ENCODE peak calls at places on chromosome X, in five cellular contexts. M is fibroblast of lung, G is colonic mucosa, K is lower lobe of right lung, J is SK-N-SH. D is an unnamed sample. For H3K4me1, the result is how much of the 10 kb centered on the place peaks cover.

GRCh38 chrX:9519546-9520210 is 54.8 kb downstream of the TBL1X start:
- DNase-seq in J (no peak), M (no peak), K (no peak), G (no peak), D (no peak)

GRCh38 chrX:100072286-100072685 is 337.8 kb downstream of the PCDH19 start:
- DNase-seq in K (no peak), G (no peak), J (no peak), M (no peak), D (no peak)

GRCh38 chrX:53435997-53436396 is 1.8 kb upstream of the HSD17B10 start:
- DNase-seq in M (peak), K (peak), G (peak), J (peak), D (peak)

GRCh38 chrX:129522184-129523059 is 868 bp downstream of the SMARCA1 start:
- DNase-seq in J (peak), K (peak), G (peak), M (peak), D (no peak)

GRCh38 chrX:40016702-40017101 is 81.1 kb downstream of the BCOR start:
- DNase-seq in J (no peak), G (no peak), M (no peak), K (no peak), D (no peak)

GRCh38 chrX:57977992-57978391 is 67.7 kb upstream of the ZXDA start:
- DNase-seq in K (no peak), M (no peak), J (no peak), G (no peak), D (no peak)

GRCh38 chrX:68732906-68733493 is 85.5 kb downstream of the STARD8 start:
- DNase-seq in J (peak), K (peak), M (peak), G (peak), D (peak)

GRCh38 chrX:134570509-134570846 is 87.8 kb downstream of the PLAC1 start:
- DNase-seq in K (no peak), J (no peak), M (no peak), G (no peak), D (no peak)

GRCh38 chrX:257681-258289 is 23.4 kb upstream of the PLCXD1 start:
- DNase-seq in J (no peak), G (peak), K (peak), M (no peak), D (no peak)

GRCh38 chrX:331145-331771 is 12.7 kb upstream of the GTPBP6 start:
- DNase-seq in M (peak), J (peak), K (peak), G (no peak), D (no peak)

GRCh38 chrX:28542791-28543190 is 44.5 kb upstream of the IL1RAPL1 start:
- DNase-seq in J (no peak), G (no peak), M (no peak), K (no peak), D (no peak)

GRCh38 chrX:117510453-117510852 is 606.2 kb downstream of the KLHL13 start:
- DNase-seq in K (no peak), G (no peak), M (no peak), J (peak), D (no peak)

GRCh38 chrX:150037041-150037440 is 98.8 kb upstream of the EOLA2 start:
- DNase-seq in J (no peak), G (no peak), M (no peak), K (no peak), D (no peak)

GRCh38 chrX:150547511-150548115 is 20.8 kb upstream of the MTM1 start:
- DNase-seq in M (peak), G (peak), K (peak), J (peak), D (no peak)

GRCh38 chrX:110251961-110252360 is 65.9 kb downstream of the AMMECR1 start:
- DNase-seq in K (no peak), M (no peak), G (no peak), J (no peak), D (no peak)

GRCh38 chrX:123830309-123830708 is 29.5 kb upstream of the XIAP start:
- DNase-seq in M (no peak), G (peak), K (peak), J (no peak), D (no peak)

GRCh38 chrX:100673397-100673953 is 29.5 kb downstream of the SRPX2 start:
- DNase-seq in K (no peak), G (no peak), M (peak), J (no peak), D (no peak)

GRCh38 chrX:110532527-110532926 is 173.9 kb downstream of the RTL9 start:
- DNase-seq in J (no peak), G (no peak), K (no peak), M (no peak), D (no peak)

DNA sequence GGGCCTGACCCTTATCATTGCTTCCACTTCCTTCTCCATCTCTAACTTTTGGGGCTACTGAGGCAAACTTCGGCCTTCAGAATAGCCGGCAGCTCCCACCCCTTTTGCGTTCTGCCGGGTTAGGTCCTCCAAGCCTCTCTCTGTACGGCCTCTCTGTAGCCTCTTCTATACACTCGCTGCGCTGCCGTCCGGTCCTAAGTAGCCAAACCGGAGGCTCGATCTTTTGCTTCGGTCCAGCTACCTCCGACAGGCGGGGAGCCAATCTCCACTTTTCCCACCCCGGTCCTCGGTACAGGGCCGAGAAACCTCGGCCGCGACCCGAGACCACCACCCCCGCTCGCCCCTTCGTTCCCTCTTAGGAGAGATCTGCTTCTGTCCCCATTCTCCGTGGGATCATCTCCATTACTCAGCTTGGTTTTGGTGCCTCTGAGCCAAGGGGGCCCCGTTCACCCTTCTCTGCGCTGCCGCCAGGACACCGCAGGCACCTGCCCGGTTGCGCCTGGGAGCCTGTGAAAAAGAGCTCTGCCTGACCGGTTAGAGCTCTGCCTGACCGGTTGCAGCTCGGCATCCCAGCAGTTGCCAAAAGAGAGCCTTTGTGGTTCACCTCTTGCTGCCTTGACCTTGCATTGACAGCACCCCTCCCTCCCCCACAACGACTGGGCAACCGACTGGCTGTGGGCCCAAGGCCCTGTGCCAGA is 1.0 kb upstream of the HTR2C start:
- DNase-seq in G (no peak), M (no peak), J (no peak), K (no peak), D (no peak)
- H3K4me1 ChIP-seq in G (under half), M (under half), J (under half), K (under half), D (under half)

GRCh38 chrX:48890296-48890925 is 7.2 kb downstream of the TIMM17B start:
- DNase-seq in G (no peak), M (no peak), K (no peak), J (no peak), D (no peak)
- H3K27ac ChIP-seq in G (no peak), M (no peak), K (no peak), J (no peak), D (peak)

DNA sequence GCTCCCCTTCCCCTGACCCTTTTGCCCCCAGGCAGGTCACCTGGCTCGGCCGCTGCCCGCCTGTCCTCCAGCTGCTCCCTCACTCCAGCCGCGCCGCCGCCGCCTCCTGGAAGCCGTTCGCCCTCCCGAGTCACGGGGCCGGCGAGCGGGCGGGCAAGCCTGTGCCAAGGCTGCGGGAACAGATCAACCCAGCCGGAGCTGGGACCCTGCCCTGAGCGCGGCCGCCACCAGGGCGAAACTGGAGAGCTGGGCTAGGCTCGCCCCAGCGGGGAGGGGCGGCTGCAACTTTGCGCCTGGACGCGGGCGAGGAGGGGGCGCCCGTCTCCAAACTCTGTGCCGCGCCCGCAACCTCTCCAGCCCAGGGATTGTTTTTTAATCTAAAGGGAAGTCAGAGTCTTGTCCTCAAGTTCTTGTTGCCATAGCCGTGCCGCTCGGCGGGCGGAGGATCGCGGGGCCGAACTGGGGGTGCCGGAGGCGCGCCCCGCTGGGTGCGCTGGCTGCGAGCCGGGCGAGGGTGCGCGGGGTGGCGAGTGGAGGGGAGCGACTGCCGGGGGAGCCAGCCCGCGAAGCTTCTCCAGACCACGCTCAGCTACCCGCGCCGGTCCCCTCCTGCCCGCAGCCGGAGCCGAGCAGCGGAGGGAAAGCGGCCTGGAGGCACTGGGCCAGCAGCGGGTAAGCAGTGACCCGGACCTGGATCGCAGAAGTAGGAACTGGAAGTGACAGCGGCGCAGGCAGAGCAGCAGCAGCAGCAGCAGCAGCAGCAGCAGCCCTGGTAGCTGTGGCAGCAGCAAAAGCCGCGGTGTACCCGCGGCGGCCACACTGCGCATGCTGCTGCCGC is 13.4 kb downstream of the ARHGEF6 start:
- DNase-seq in G (peak), M (peak), K (peak), J (peak), D (peak)
- H3K4me1 ChIP-seq in G (under half), M (under half), K (under half), J (under half), D (half or more)

GRCh38 chrX:2342878-2343277 is 157.9 kb downstream of the DHRSX start:
- DNase-seq in G (no peak), M (peak), J (no peak), K (no peak), D (no peak)
- H3K27ac ChIP-seq in G (no peak), M (no peak), J (peak), K (no peak), D (no peak)

GRCh38 chrX:153951683-153952372 is 7.4 kb upstream of the RENBP start:
- DNase-seq in M (no peak), J (no peak), G (no peak), K (no peak), D (no peak)
- H3K4me1 ChIP-seq in M (under half), J (under half), G (under half), K (under half), D (under half)